ENCODE peak calls at places on chromosomes 3 and 15, in four cellular contexts. E is neuronal stem cell, B is mesenchymal stem cell, J is H1. S is an unnamed sample.

GRCh38 chr3:167302710-167303109 is 77.4 kb downstream of the ZBBX start:
- DNase-seq in E (no peak), B (peak; percentile 4), J (no peak), S (no peak)

GRCh38 chr3:12884104-12884742 is 42.9 kb upstream of the RPL32 start:
- DNase-seq in E (no peak), B (no peak), J (no peak), S (no peak)

GRCh38 chr15:65086680-65087111 is 10.2 kb downstream of the KBTBD13 start:
- DNase-seq in E (no peak), B (no peak), J (no peak), S (no peak)

GRCh38 chr15:33201376-33202189 is 7.1 kb upstream of the FMN1 start:
- DNase-seq in E (peak; percentile 65), B (peak; percentile 46), J (peak; percentile 53), S (peak; percentile 90)

GRCh38 chr3:185629554-185630181 is 43.6 kb downstream of the SENP2 start:
- DNase-seq in E (no peak), B (no peak), J (no peak), S (no peak)

GRCh38 chr3:173586176-173586575 is 188.6 kb downstream of the NLGN1 start:
- DNase-seq in E (no peak), B (no peak), J (no peak), S (no peak)

GRCh38 chr3:53134631-53135232 is 4.5 kb upstream of the RFT1 start:
- DNase-seq in E (no peak), B (peak; percentile 73), J (peak; percentile 78), S (peak; percentile 88)

GRCh38 chr15:56758770-56759449 is 25.6 kb upstream of the ZNF280D start:
- DNase-seq in E (no peak), B (peak; percentile 50), J (no peak), S (no peak)

GRCh38 chr15:59997070-59997701 is 6.9 kb upstream of the FOXB1 start:
- DNase-seq in E (peak; percentile 95), B (no peak), J (peak; percentile 94), S (peak; percentile 92)

GRCh38 chr3:151301787-151302186 is 14.8 kb downstream of the GPR87 start:
- DNase-seq in E (no peak), B (peak; percentile 73), J (no peak), S (no peak)

GRCh38 chr3:14143826-14144225 is 19.0 kb downstream of the TMEM43 start:
- DNase-seq in E (no peak), B (peak; percentile 93), J (no peak), S (no peak)

GRCh38 chr3:184585545-184585944 is 24.0 kb downstream of the EPHB3 start:
- DNase-seq in E (no peak), B (no peak), J (no peak), S (no peak)

GRCh38 chr3:12496453-12496761 is 12.1 kb downstream of the TSEN2 start:
- DNase-seq in E (no peak), B (no peak), J (no peak), S (no peak)

GRCh38 chr3:64417816-64418215 is 192.6 kb upstream of the PRICKLE2 start:
- DNase-seq in E (peak; percentile 76), B (peak; percentile 73), J (no peak), S (no peak)

GRCh38 chr15:78879517-78880241 is 7.0 kb downstream of the MORF4L1 start:
- DNase-seq in E (no peak), B (peak; percentile 45), J (no peak), S (no peak)

GRCh38 chr3:5806192-5806591 is 618.7 kb downstream of the EDEM1 start:
- DNase-seq in E (peak; percentile 20), B (no peak), J (no peak), S (peak; percentile 33)

GRCh38 chr15:29538110-29538509 is 268.5 kb upstream of the NSMCE3 start:
- DNase-seq in E (no peak), B (no peak), J (no peak), S (no peak)

GRCh38 chr3:65532164-65532563 is 506.6 kb downstream of the MAGI1 start:
- DNase-seq in E (no peak), B (no peak), J (no peak), S (no peak)

GRCh38 chr15:31338879-31339557 is 12.4 kb downstream of the KLF13 start:
- DNase-seq in E (no peak), B (peak; percentile 81), J (no peak), S (peak; percentile 47)

GRCh38 chr15:69725957-69726356 is 273.3 kb downstream of the RPLP1 start:
- DNase-seq in E (no peak), B (no peak), J (no peak), S (no peak)

GRCh38 chr3:185880600-185880999 is 55.8 kb upstream of the IGF2BP2 start:
- DNase-seq in E (no peak), B (no peak), J (no peak), S (no peak)

GRCh38 chr3:126197854-126198584 is 17.6 kb upstream of the ALDH1L1 start:
- DNase-seq in E (no peak), B (peak; percentile 69), J (peak; percentile 81), S (peak; percentile 77)

GRCh38 chr3:125149462-125149861 is 63.1 kb downstream of the SLC12A8 start:
- DNase-seq in E (no peak), B (no peak), J (no peak), S (no peak)

GRCh38 chr3:118972974-118973373 is 61.7 kb downstream of the IGSF11 start:
- DNase-seq in E (no peak), B (no peak), J (no peak), S (no peak)

GRCh38 chr15:56869573-56869972 is 48.9 kb upstream of the TCF12 start:
- DNase-seq in E (no peak), B (no peak), J (peak; percentile 61), S (no peak)

GRCh38 chr15:39511915-39512260 is 69.0 kb upstream of the THBS1 start:
- DNase-seq in E (no peak), B (peak; percentile 81), J (no peak), S (no peak)

GRCh38 chr15:39506146-39506545 is 74.7 kb upstream of the THBS1 start:
- DNase-seq in E (no peak), B (peak; percentile 64), J (no peak), S (no peak)

GRCh38 chr15:39509941-39510845 is 70.7 kb upstream of the THBS1 start:
- DNase-seq in E (no peak), B (no peak), J (no peak), S (no peak)

GRCh38 chr15:39511000-39511914 is 69.6 kb upstream of the THBS1 start:
- DNase-seq in E (no peak), B (peak; percentile 89), J (no peak), S (no peak)

GRCh38 chr15:39508536-39508935 is 72.3 kb upstream of the THBS1 start:
- DNase-seq in E (no peak), B (peak; percentile 32), J (no peak), S (no peak)
- H2BK15ac ChIP-seq in E (no peak overlapping the region), B (peak overlapping the region; percentile 31), J (no peak overlapping the region), S (no peak overlapping the region)

GRCh38 chr3:156469456-156469855 is 85.5 kb downstream of the SSR3 start:
- DNase-seq in E (no peak), B (no peak), J (no peak), S (no peak)
- H3K79me1 ChIP-seq in E (no peaks in the 10 kb centered on the region), B (no peaks in the 10 kb centered on the region), J (no peaks in the 10 kb centered on the region), S (no peaks in the 10 kb centered on the region)

GRCh38 chr3:48465531-48466378 is 19.2 kb downstream of the ATRIP start:
- DNase-seq in E (peak; percentile 97), B (peak; percentile 100), J (peak; percentile 87), S (peak; percentile 100)

GRCh38 chr3:48467473-48468267 is 21.1 kb downstream of the ATRIP start:
- DNase-seq in E (no peak), B (no peak), J (no peak), S (no peak)

GRCh38 chr3:48465237-48465530 is 18.6 kb downstream of the ATRIP start:
- DNase-seq in E (no peak), B (no peak), J (no peak), S (no peak)

GRCh38 chr3:48467110-48467454 is 20.5 kb downstream of the ATRIP start:
- DNase-seq in E (no peak), B (no peak), J (no peak), S (no peak)

GRCh38 chr3:48466386-48467109 is 20.0 kb downstream of the ATRIP start:
- DNase-seq in E (no peak), B (no peak), J (no peak), S (peak; percentile 35)
- H2BK12ac ChIP-seq in E (peak overlapping the region; percentile 91), B (peak overlapping the region; percentile 20), J (peak overlapping the region; percentile 78), S (peak overlapping the region; percentile 85)

GRCh38 chr3:37204314-37204713 is 29.9 kb upstream of the LRRFIP2 start:
- DNase-seq in E (no peak), B (no peak), J (no peak), S (no peak)
- H2BK15ac ChIP-seq in E (no peak overlapping the region), B (no peak overlapping the region), J (no peak overlapping the region), S (no peak overlapping the region)

DNA sequence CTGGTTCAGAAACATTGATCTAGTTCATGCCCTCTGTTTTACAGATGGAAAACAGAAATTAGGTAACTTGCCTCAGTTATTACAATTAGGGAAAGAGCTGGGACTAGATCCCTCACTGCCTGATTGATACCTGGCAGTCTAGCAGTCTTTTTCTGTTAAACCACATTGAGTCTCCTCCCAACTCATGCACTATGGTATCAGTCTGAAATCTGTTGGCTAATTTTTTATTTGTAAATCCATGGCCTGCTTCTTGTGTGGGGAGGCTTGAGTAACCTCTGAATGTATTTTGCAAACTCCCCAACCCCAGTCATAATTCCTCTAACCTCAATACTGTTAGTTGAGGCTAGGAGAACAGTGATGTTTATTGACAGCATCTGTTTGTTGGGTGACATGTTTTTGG is 35.8 kb downstream of the TMOD3 start:
- DNase-seq in E (no peak), B (no peak), J (no peak), S (no peak)
- H3K79me1 ChIP-seq in E (no peaks in the 10 kb centered on the region), B (peaks cover 37% of the 10 kb centered on the region), J (no peaks in the 10 kb centered on the region), S (no peaks in the 10 kb centered on the region)

GRCh38 chr15:90580086-90580485 is 50.4 kb downstream of the CRTC3 start:
- DNase-seq in E (no peak), B (no peak), J (no peak), S (no peak)

GRCh38 chr15:90580946-90581345 is 51.2 kb downstream of the CRTC3 start:
- DNase-seq in E (no peak), B (no peak), J (no peak), S (no peak)

GRCh38 chr15:90580541-90580940 is 50.8 kb downstream of the CRTC3 start:
- DNase-seq in E (no peak), B (no peak), J (no peak), S (no peak)

GRCh38 chr15:90576711-90577389 is 47.1 kb downstream of the CRTC3 start:
- DNase-seq in E (no peak), B (no peak), J (no peak), S (no peak)

DNA sequence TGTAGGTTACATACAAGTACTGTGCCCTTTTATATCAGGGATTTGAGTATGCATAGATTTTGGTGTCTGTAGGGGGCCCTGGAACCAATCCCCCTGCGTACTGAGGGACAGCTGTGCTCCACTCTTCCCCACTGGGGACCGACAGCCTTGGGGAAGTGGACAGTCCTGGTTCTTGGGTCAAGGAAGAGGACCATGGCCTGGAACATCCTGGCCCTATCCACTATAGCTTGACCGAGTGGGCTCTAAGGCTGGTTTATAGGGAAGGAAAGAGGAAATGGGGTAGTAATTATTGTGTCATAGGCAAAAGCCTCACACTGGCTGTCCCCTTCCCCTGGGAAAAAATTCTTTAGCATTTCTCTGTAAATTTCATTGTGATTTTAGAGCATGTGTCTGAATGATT is 49.5 kb downstream of the CRTC3 start:
- DNase-seq in E (no peak), B (no peak), J (no peak), S (no peak)
- H2BK12ac ChIP-seq in E (no peak overlapping the region), B (no peak overlapping the region), J (no peak overlapping the region), S (no peak overlapping the region)